ENCODE peak calls at places on chromosomes 13 and 19, in four cellular contexts. D, X, Y and A are unnamed samples.

GRCh38 chr13:50017819-50018218 is 2.6 kb downstream of the KCNRG start:
- DNase-seq in D (no peak), X (no peak), Y (no peak), A (no peak)

GRCh38 chr13:66809496-66809895 is 420.6 kb downstream of the PCDH9 start:
- DNase-seq in D (no peak), X (no peak), Y (no peak), A (peak; percentile 63)

GRCh38 chr13:71613347-71613746 is 253.7 kb downstream of the DACH1 start:
- DNase-seq in D (no peak), X (no peak), Y (no peak), A (no peak)

GRCh38 chr19:4909897-4910593 is 744 bp downstream of the UHRF1 start:
- DNase-seq in D (peak; percentile 97), X (peak; percentile 97), Y (peak; percentile 88), A (peak; percentile 97)

GRCh38 chr13:51950722-51951121 is 60.5 kb downstream of the ATP7B start:
- DNase-seq in D (no peak), X (no peak), Y (no peak), A (no peak)

GRCh38 chr13:73519720-73520119 is 460.9 kb downstream of the KLF5 start:
- DNase-seq in D (no peak), X (peak; percentile 14), Y (no peak), A (peak; percentile 28)

GRCh38 chr13:51645154-51645650 is 60.9 kb downstream of the WDFY2 start:
- DNase-seq in D (no peak), X (no peak), Y (no peak), A (peak; percentile 37)

GRCh38 chr13:77375554-77375953 is 48.7 kb upstream of the MYCBP2 start:
- DNase-seq in D (no peak), X (no peak), Y (no peak), A (no peak)

GRCh38 chr13:41942462-41943094 is 18.3 kb downstream of the VWA8 start:
- DNase-seq in D (no peak), X (no peak), Y (no peak), A (peak; percentile 46)

GRCh38 chr19:45667620-45668341 is at the start of gene GIPR:
- DNase-seq in D (no peak), X (peak; percentile 73), Y (peak; percentile 56), A (peak; percentile 45)

GRCh38 chr13:22040810-22041364 is 370.0 kb downstream of the FGF9 start:
- DNase-seq in D (peak; percentile 49), X (peak; percentile 7), Y (no peak), A (no peak)

GRCh38 chr19:33332248-33332647 is 29.9 kb upstream of the CEBPA start:
- DNase-seq in D (no peak), X (no peak), Y (no peak), A (no peak)

GRCh38 chr13:79560954-79561353 is 80.0 kb downstream of the NDFIP2 start:
- DNase-seq in D (peak; percentile 14), X (no peak), Y (no peak), A (no peak)

GRCh38 chr13:97205971-97206370 is 16.2 kb upstream of the MBNL2 start:
- DNase-seq in D (no peak), X (no peak), Y (no peak), A (no peak)

GRCh38 chr19:33668968-33669367 is 47.2 kb downstream of the CHST8 start:
- DNase-seq in D (no peak), X (no peak), Y (no peak), A (no peak)

GRCh38 chr19:2785244-2786000 is at the start of gene THOP1:
- DNase-seq in D (peak; percentile 99), X (peak; percentile 93), Y (peak; percentile 98), A (peak; percentile 100)

GRCh38 chr13:52949044-52949443 is 79.6 kb upstream of the OLFM4 start:
- DNase-seq in D (no peak), X (no peak), Y (no peak), A (no peak)

GRCh38 chr19:932647-933552 is 7.1 kb downstream of the ARID3A start:
- DNase-seq in D (no peak), X (no peak), Y (peak; percentile 23), A (peak; percentile 93)

GRCh38 chr13:84430441-84430840 is 548.2 kb upstream of the SLITRK1 start:
- DNase-seq in D (no peak), X (peak; percentile 1), Y (no peak), A (no peak)

GRCh38 chr13:48333976-48334375 is 30.4 kb downstream of the RB1 start:
- DNase-seq in D (no peak), X (no peak), Y (no peak), A (no peak)

GRCh38 chr13:99523838-99524237 is 22.6 kb downstream of the TM9SF2 start:
- DNase-seq in D (no peak), X (no peak), Y (no peak), A (peak; percentile 49)

GRCh38 chr19:2523630-2524311 is 47.8 kb downstream of the GADD45B start:
- DNase-seq in D (no peak), X (no peak), Y (peak; percentile 51), A (peak; percentile 41)